ENCODE peak calls at places on chromosome 21, in five cellular contexts. V is uterus; T is CD8-positive, alpha-beta T cell; F is left lung; L is IMR-90. R is an unnamed sample.

GRCh38 chr21:34129039-34129891 is 55.9 kb downstream of the MRPS6 start:
- DNase-seq in T (peak), L (peak), V (peak), F (no peak), R (peak)

GRCh38 chr21:34552324-34553198 is 40.6 kb upstream of the KCNE1 start:
- DNase-seq in F (no peak), T (no peak), V (no peak), L (no peak), R (no peak)

GRCh38 chr21:46014828-46015227 is 33.3 kb downstream of the COL6A1 start:
- DNase-seq in T (no peak), L (no peak), V (no peak), F (no peak), R (no peak)

GRCh38 chr21:33866851-33867250 is 48.8 kb downstream of the ATP5PO start:
- DNase-seq in V (no peak), F (no peak), T (no peak), L (peak), R (no peak)

GRCh38 chr21:39046236-39046911 is 136.9 kb downstream of the PSMG1 start:
- DNase-seq in T (no peak), V (no peak), F (no peak), L (no peak), R (no peak)

GRCh38 chr21:17989780-17990179 is 170.6 kb upstream of the C21orf91 start:
- DNase-seq in L (no peak), T (no peak), F (no peak), V (no peak), R (no peak)

GRCh38 chr21:38806153-38806941 is 618 bp downstream of the ETS2 start:
- DNase-seq in L (no peak), T (peak), V (no peak), F (peak), R (no peak)

GRCh38 chr21:37916795-37917142 is 512 bp upstream of the KCNJ6 start:
- DNase-seq in V (no peak), F (peak), L (no peak), T (no peak), R (no peak)

GRCh38 chr21:46078322-46078981 is 19.5 kb upstream of the COL6A2 start:
- DNase-seq in F (peak), L (no peak), V (peak), T (no peak), R (no peak)

GRCh38 chr21:9837946-9838801 is 683.2 kb upstream of the TPTE start:
- DNase-seq in V (no peak), L (no peak), F (peak), T (no peak), R (no peak)

GRCh38 chr21:38979271-38980196 is 173.8 kb downstream of the ETS2 start:
- DNase-seq in V (peak), T (no peak), F (no peak), L (peak), R (no peak)

GRCh38 chr21:37384416-37384815 is 17.8 kb downstream of the DYRK1A start:
- DNase-seq in V (no peak), T (no peak), F (no peak), L (no peak), R (no peak)

GRCh38 chr21:45539796-45540600 is 2.2 kb downstream of the SLC19A1 start:
- DNase-seq in F (peak), V (no peak), L (no peak), T (peak), R (no peak)

GRCh38 chr21:33199516-33200217 is 30.1 kb upstream of the IFNAR2 start:
- DNase-seq in L (peak), F (no peak), T (peak), V (peak), R (peak)

GRCh38 chr21:34900376-34900775 is 148.7 kb downstream of the RUNX1 start:
- DNase-seq in F (no peak), L (no peak), T (no peak), V (no peak), R (no peak)

GRCh38 chr21:45637883-45638282 is 5.6 kb upstream of the PCBP3 start:
- DNase-seq in L (no peak), V (no peak), F (no peak), T (no peak), R (no peak)

GRCh38 chr21:36762636-36763035 is 63.7 kb downstream of the SIM2 start:
- DNase-seq in L (no peak), T (no peak), F (no peak), V (no peak), R (no peak)

GRCh38 chr21:43021756-43022600 is 47.6 kb downstream of the PKNOX1 start:
- DNase-seq in L (no peak), V (no peak), T (no peak), F (peak), R (no peak)
- H3K27ac ChIP-seq in L (no peak), V (no peak), T (no peak), F (no peak), R (no peak)

GRCh38 chr21:15557925-15558324 is 171.9 kb upstream of the USP25 start:
- DNase-seq in F (no peak), V (no peak), T (no peak), L (no peak), R (no peak)

GRCh38 chr21:15558884-15559283 is 170.9 kb upstream of the USP25 start:
- DNase-seq in F (no peak), V (no peak), T (no peak), L (no peak), R (no peak)

GRCh38 chr21:15549671-15550070 is 180.1 kb upstream of the USP25 start:
- DNase-seq in V (no peak), L (peak), F (no peak), T (no peak), R (no peak)

GRCh38 chr21:15552914-15553491 is 176.8 kb upstream of the USP25 start:
- DNase-seq in V (no peak), F (no peak), L (peak), T (no peak), R (peak)
- TF ChIP-seq CTCF in V (no peak), F (peak), L (peak), T (peak), R (peak)

GRCh38 chr21:24444736-24445135 is 1162.5 kb downstream of the MRPL39 start:
- DNase-seq in L (no peak), V (no peak), T (no peak), F (no peak), R (no peak)

GRCh38 chr21:24445517-24445916 is 1161.8 kb downstream of the MRPL39 start:
- DNase-seq in T (no peak), V (no peak), F (no peak), L (no peak), R (no peak)

GRCh38 chr21:24450119-24450518 is 1157.2 kb downstream of the MRPL39 start:
- DNase-seq in F (no peak), L (no peak), T (no peak), V (no peak), R (no peak)
- H3K27ac ChIP-seq in F (no peak), L (no peak), T (no peak), V (no peak), R (no peak)

DNA sequence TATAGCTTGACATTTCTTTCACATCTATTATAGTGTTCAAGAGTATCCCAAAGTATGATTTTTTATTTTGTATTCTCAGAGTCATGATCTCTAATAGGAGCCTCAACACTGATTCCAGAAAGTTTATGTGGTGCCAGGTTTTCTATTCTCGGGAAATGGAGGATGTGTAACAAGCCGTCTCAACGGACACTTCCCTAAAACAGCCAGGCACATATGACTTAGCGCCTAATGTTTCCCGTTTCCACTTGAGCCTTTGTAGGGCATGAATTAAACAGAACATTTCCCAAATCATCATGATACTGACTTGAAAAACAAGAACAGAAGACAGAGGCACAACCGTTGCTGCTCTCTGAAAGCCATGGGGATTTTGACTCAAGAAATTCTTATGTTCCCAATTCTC is 8.0 kb downstream of the CYYR1 start:
- DNase-seq in L (no peak), V (no peak), T (no peak), F (no peak), R (no peak)
- TF ChIP-seq CTCF in L (no peak), V (no peak), T (no peak), F (no peak), R (no peak)

GRCh38 chr21:41621523-41621922 is 113.6 kb upstream of the TMPRSS2 start:
- DNase-seq in L (no peak), V (no peak), F (no peak), T (no peak), R (no peak)

GRCh38 chr21:41622201-41622600 is 114.2 kb upstream of the TMPRSS2 start:
- DNase-seq in T (no peak), L (no peak), V (no peak), F (no peak), R (no peak)

GRCh38 chr21:41622831-41623548 is 115.0 kb upstream of the TMPRSS2 start:
- DNase-seq in V (no peak), L (peak), T (no peak), F (no peak), R (no peak)

GRCh38 chr21:41620541-41620940 is 112.6 kb upstream of the TMPRSS2 start:
- DNase-seq in F (no peak), T (no peak), L (no peak), V (no peak), R (no peak)

GRCh38 chr21:41620982-41621381 is 113.0 kb upstream of the TMPRSS2 start:
- DNase-seq in V (no peak), T (no peak), F (no peak), L (peak), R (no peak)
- H3K27ac ChIP-seq in V (no peak), T (no peak), F (peak), L (no peak), R (peak)